ENCODE peak calls at places on chromosomes 16 and 17, in seven cellular contexts. F is stimulated activated CD8-positive, alpha-beta memory T cell treated with anti-CD3 and anti-CD28 coated beads, Interleukin-12 subunit alpha, Interleukin-12 subunit beta, amount 100 ng/mL, for 1 hour; Z is LoVo; J is COR-L47; K is mucosa of descending colon; X is AG09319; B is CD8-positive, alpha-beta memory T cell. O is an unnamed sample.

GRCh38 chr16:68936729-68937631 is 93.6 kb downstream of the TANGO6 start:
- DNase-seq in Z (peak), J (no peak), F (no peak), X (no peak), K (no peak), B (no peak), O (no peak)

GRCh38 chr16:4693956-4694663 is 748 bp downstream of the NUDT16L1 start:
- DNase-seq in K (peak), F (no peak), J (no peak), X (no peak), B (peak), Z (peak), O (no peak)

GRCh38 chr17:48835971-48836370 is 5.1 kb downstream of the CALCOCO2 start:
- DNase-seq in J (no peak), K (no peak), X (no peak), B (no peak), Z (no peak), F (no peak), O (peak)

GRCh38 chr17:40322417-40323315 is 13.7 kb downstream of the RARA start:
- DNase-seq in K (peak), F (peak), X (peak), Z (no peak), J (peak), B (peak), O (peak)

GRCh38 chr16:52435573-52435972 is 111.4 kb downstream of the TOX3 start:
- DNase-seq in B (no peak), Z (no peak), X (no peak), F (no peak), J (peak), K (no peak), O (no peak)

GRCh38 chr17:77352996-77353395 is 212.2 kb downstream of the SEC14L1 start:
- DNase-seq in K (no peak), J (no peak), F (no peak), X (no peak), Z (no peak), B (peak), O (no peak)

GRCh38 chr17:69142473-69142802 is 743 bp upstream of the ABCA6 start:
- DNase-seq in J (no peak), F (no peak), B (no peak), Z (no peak), X (peak), K (no peak), O (no peak)

GRCh38 chr17:67544364-67544763 is 167.3 kb downstream of the PITPNC1 start:
- DNase-seq in X (no peak), J (no peak), Z (no peak), K (no peak), F (no peak), B (no peak), O (no peak)

GRCh38 chr16:57863434-57864160 is 61.3 kb upstream of the KIFC3 start:
- DNase-seq in K (peak), J (peak), X (peak), Z (peak), F (no peak), B (no peak), O (peak)

GRCh38 chr17:72126575-72127486 is 6.0 kb downstream of the SOX9 start:
- DNase-seq in B (no peak), F (no peak), Z (peak), K (no peak), J (no peak), X (no peak), O (no peak)

GRCh38 chr17:151886-152859 is 14.8 kb downstream of the SCGB1C2 start:
- DNase-seq in F (no peak), Z (no peak), K (peak), J (no peak), X (no peak), B (peak), O (no peak)

GRCh38 chr16:3115561-3115960 is 3.2 kb downstream of the ZNF205 start:
- DNase-seq in J (no peak), Z (no peak), B (no peak), X (no peak), F (no peak), K (no peak), O (no peak)

GRCh38 chr16:66026211-66026610 is 340.3 kb upstream of the CDH5 start:
- DNase-seq in Z (no peak), X (no peak), B (no peak), J (peak), K (no peak), F (no peak), O (no peak)

GRCh38 chr17:79262624-79263023 is 188.0 kb downstream of the ENGASE start:
- DNase-seq in F (no peak), Z (no peak), B (no peak), X (no peak), K (no peak), J (no peak), O (no peak)

GRCh38 chr16:25628766-25629165 is 63.0 kb upstream of the HS3ST4 start:
- DNase-seq in F (no peak), B (no peak), Z (no peak), K (no peak), X (no peak), J (no peak), O (no peak)

GRCh38 chr16:69111831-69112230 is 6.4 kb downstream of the HAS3 start:
- DNase-seq in B (no peak), X (no peak), J (no peak), K (no peak), F (no peak), Z (no peak), O (no peak)

GRCh38 chr16:54431041-54431996 is 144.7 kb upstream of the IRX3 start:
- DNase-seq in B (no peak), K (no peak), F (no peak), J (no peak), Z (no peak), X (no peak), O (no peak)

GRCh38 chr17:32285770-32286517 is 20.3 kb downstream of the RHBDL3 start:
- DNase-seq in X (no peak), B (no peak), K (no peak), J (peak), F (no peak), Z (no peak), O (no peak)

GRCh38 chr17:4258867-4259266 is 4.9 kb downstream of the ANKFY1 start:
- DNase-seq in B (no peak), X (no peak), J (no peak), Z (no peak), K (no peak), F (no peak), O (no peak)

GRCh38 chr17:4136373-4136772 is 6.5 kb downstream of the ZZEF1 start:
- DNase-seq in J (no peak), K (peak), X (no peak), F (no peak), B (no peak), Z (no peak), O (no peak)

GRCh38 chr17:43118679-43119615 is 6.2 kb downstream of the BRCA1 start:
- DNase-seq in X (no peak), F (no peak), J (no peak), Z (no peak), K (no peak), B (no peak), O (no peak)

GRCh38 chr17:31726980-31727427 is 132.0 kb downstream of the COPRS start:
- DNase-seq in J (no peak), Z (no peak), X (no peak), K (no peak), F (no peak), B (no peak), O (no peak)

GRCh38 chr17:74386397-74386796 is 19.1 kb downstream of the GPR142 start:
- DNase-seq in F (no peak), B (no peak), X (no peak), Z (no peak), K (no peak), J (no peak), O (no peak)

GRCh38 chr17:7886227-7887037 is 2.2 kb upstream of the CHD3 start:
- DNase-seq in F (peak), Z (no peak), K (peak), B (peak), J (no peak), X (no peak), O (peak)

GRCh38 chr17:60169921-60170817 is 20.4 kb downstream of the CA4 start:
- DNase-seq in K (peak), J (no peak), F (no peak), X (peak), B (no peak), Z (peak), O (no peak)

GRCh38 chr17:65973237-65973636 is 218.7 kb downstream of the CEP112 start:
- DNase-seq in X (no peak), F (no peak), Z (no peak), B (no peak), J (no peak), K (no peak), O (no peak)

GRCh38 chr17:38907930-38908675 is 17.3 kb upstream of the LASP1NB start:
- DNase-seq in Z (no peak), X (no peak), B (peak), F (no peak), J (no peak), K (peak), O (no peak)

GRCh38 chr16:31071861-31072260 is 2.2 kb downstream of the ZNF668 start:
- DNase-seq in J (no peak), K (no peak), X (peak), F (no peak), Z (no peak), B (no peak), O (no peak)